ENCODE peak calls at places on chromosomes 6 and 20, in seven cellular contexts. V, R, D, J, U, T and Y are unnamed samples.

GRCh38 chr6:83429857-83430605 is 820 bp downstream of the ME1 start:
- DNase-seq in V (peak), R (peak), D (peak), J (peak), U (peak), T (peak), Y (peak)

GRCh38 chr6:29976588-29977424 is 34.5 kb downstream of the HLA-A start:
- DNase-seq in V (peak), R (peak), D (peak), J (peak), U (peak), T (peak), Y (peak)

GRCh38 chr6:1624071-1624847 is 14.5 kb downstream of the FOXC1 start:
- DNase-seq in V (peak), R (peak), D (no peak), J (no peak), U (no peak), T (no peak), Y (no peak)

GRCh38 chr6:158279615-158280014 is 32.6 kb upstream of the TULP4 start:
- DNase-seq in V (no peak), R (no peak), D (no peak), J (no peak), U (no peak), T (no peak), Y (no peak)

GRCh38 chr6:45427632-45428031 is 49.9 kb upstream of the SUPT3H start:
- DNase-seq in V (no peak), R (no peak), D (no peak), J (no peak), U (no peak), T (no peak), Y (no peak)

GRCh38 chr6:112971651-112972050 is 624.5 kb downstream of the RFPL4B start:
- DNase-seq in V (no peak), R (no peak), D (no peak), J (no peak), U (no peak), T (no peak), Y (no peak)

GRCh38 chr6:48117246-48117645 is 6.2 kb upstream of the PTCHD4 start:
- DNase-seq in V (no peak), R (no peak), D (no peak), J (no peak), U (no peak), T (no peak), Y (no peak)

GRCh38 chr6:118921084-118921483 is 13.9 kb downstream of the MCM9 start:
- DNase-seq in V (no peak), R (no peak), D (no peak), J (no peak), U (no peak), T (no peak), Y (no peak)

GRCh38 chr6:126625019-126625418 is 285.1 kb downstream of the CENPW start:
- DNase-seq in V (peak), R (no peak), D (no peak), J (no peak), U (peak), T (peak), Y (peak)

GRCh38 chr20:3995067-3995748 is 20.1 kb downstream of the RNF24 start:
- DNase-seq in V (no peak), R (no peak), D (no peak), J (no peak), U (peak), T (peak), Y (peak)

GRCh38 chr20:51184289-51184688 is 161.4 kb upstream of the KCNG1 start:
- DNase-seq in V (no peak), R (no peak), D (no peak), J (no peak), U (no peak), T (no peak), Y (no peak)

GRCh38 chr6:7238900-7239589 is 74.0 kb downstream of the SSR1 start:
- DNase-seq in V (peak), R (peak), D (peak), J (peak), U (peak), T (peak), Y (peak)

GRCh38 chr6:39228992-39229767 is at the start of gene KCNK5:
- DNase-seq in V (peak), R (peak), D (peak), J (peak), U (peak), T (peak), Y (peak)

GRCh38 chr20:20741067-20742045 is 28.9 kb upstream of the RALGAPA2 start:
- DNase-seq in V (no peak), R (no peak), D (no peak), J (no peak), U (no peak), T (no peak), Y (no peak)

GRCh38 chr6:3227363-3228045 is at the start of gene TUBB2B:
- DNase-seq in V (peak), R (peak), D (peak), J (no peak), U (no peak), T (no peak), Y (no peak)

GRCh38 chr6:56802570-56802969 is 152.3 kb upstream of the BEND6 start:
- DNase-seq in V (no peak), R (no peak), D (no peak), J (no peak), U (no peak), T (peak), Y (peak)

GRCh38 chr6:54525731-54526130 is 217.5 kb downstream of the TINAG start:
- DNase-seq in V (no peak), R (no peak), D (no peak), J (no peak), U (peak), T (peak), Y (peak)

GRCh38 chr6:146543940-146544661 is 468 bp downstream of the RAB32 start:
- DNase-seq in V (peak), R (peak), D (peak), J (peak), U (peak), T (peak), Y (peak)

GRCh38 chr6:136351518-136352106 is 62.0 kb upstream of the BCLAF1 start:
- DNase-seq in V (no peak), R (no peak), D (peak), J (no peak), U (no peak), T (no peak), Y (no peak)

GRCh38 chr6:35317483-35318199 is 20.0 kb downstream of the DEF6 start:
- DNase-seq in V (peak), R (no peak), D (peak), J (no peak), U (no peak), T (no peak), Y (no peak)

GRCh38 chr20:53917145-53918009 is 153.0 kb downstream of the BCAS1 start:
- DNase-seq in V (no peak), R (peak), D (no peak), J (peak), U (peak), T (peak), Y (no peak)

GRCh38 chr6:19812512-19813119 is 24.6 kb upstream of the ID4 start:
- DNase-seq in V (no peak), R (peak), D (no peak), J (peak), U (peak), T (peak), Y (peak)

GRCh38 chr20:42093542-42094440 is 475.6 kb upstream of the CHD6 start:
- DNase-seq in V (no peak), R (no peak), D (no peak), J (no peak), U (no peak), T (no peak), Y (no peak)

GRCh38 chr6:36239710-36240256 is 30.1 kb upstream of the PNPLA1 start:
- DNase-seq in V (no peak), R (no peak), D (no peak), J (no peak), U (no peak), T (no peak), Y (no peak)

GRCh38 chr6:130215526-130215925 is 7.2 kb downstream of the SAMD3 start:
- DNase-seq in V (no peak), R (no peak), D (peak), J (no peak), U (no peak), T (no peak), Y (no peak)

GRCh38 chr20:14142171-14142570 is 146.9 kb downstream of the MACROD2 start:
- DNase-seq in V (peak), R (peak), D (peak), J (peak), U (peak), T (peak), Y (peak)

GRCh38 chr6:143549630-143550268 is 38.2 kb upstream of the FUCA2 start:
- DNase-seq in V (no peak), R (peak), D (no peak), J (no peak), U (peak), T (no peak), Y (peak)

GRCh38 chr6:166430269-166430668 is 47.5 kb upstream of the MPC1 start:
- DNase-seq in V (no peak), R (no peak), D (no peak), J (no peak), U (no peak), T (no peak), Y (no peak)

GRCh38 chr20:9660236-9660868 is 146.0 kb downstream of the LAMP5 start:
- DNase-seq in V (peak), R (no peak), D (peak), J (no peak), U (peak), T (no peak), Y (peak)

GRCh38 chr20:3046677-3047462 is 1.0 kb downstream of the MRPS26 start:
- DNase-seq in V (no peak), R (no peak), D (peak), J (peak), U (peak), T (peak), Y (peak)

GRCh38 chr6:14274552-14275492 is 157.2 kb downstream of the CD83 start:
- DNase-seq in V (no peak), R (no peak), D (peak), J (no peak), U (peak), T (no peak), Y (peak)

GRCh38 chr6:21137708-21138358 is 455.7 kb upstream of the SOX4 start:
- DNase-seq in V (no peak), R (no peak), D (no peak), J (no peak), U (no peak), T (no peak), Y (no peak)

GRCh38 chr6:170404036-170404435 is 97.5 kb downstream of the FAM120B start:
- DNase-seq in V (no peak), R (no peak), D (no peak), J (no peak), U (no peak), T (no peak), Y (no peak)

GRCh38 chr6:117739869-117740268 is 64.6 kb downstream of the NUS1 start:
- DNase-seq in V (no peak), R (no peak), D (peak), J (no peak), U (no peak), T (no peak), Y (no peak)

GRCh38 chr6:93419304-93420162 is at the start of gene EPHA7:
- DNase-seq in V (peak), R (peak), D (peak), J (peak), U (peak), T (peak), Y (no peak)

GRCh38 chr6:168355716-168356522 is 36.3 kb upstream of the DACT2 start:
- DNase-seq in V (peak), R (no peak), D (peak), J (peak), U (no peak), T (peak), Y (peak)

GRCh38 chr6:118704911-118705310 is 53.5 kb upstream of the CEP85L start:
- DNase-seq in V (no peak), R (no peak), D (no peak), J (no peak), U (no peak), T (peak), Y (no peak)

GRCh38 chr6:152387091-152387490 is 250.1 kb downstream of the SYNE1 start:
- DNase-seq in V (no peak), R (no peak), D (no peak), J (no peak), U (no peak), T (no peak), Y (no peak)

DNA sequence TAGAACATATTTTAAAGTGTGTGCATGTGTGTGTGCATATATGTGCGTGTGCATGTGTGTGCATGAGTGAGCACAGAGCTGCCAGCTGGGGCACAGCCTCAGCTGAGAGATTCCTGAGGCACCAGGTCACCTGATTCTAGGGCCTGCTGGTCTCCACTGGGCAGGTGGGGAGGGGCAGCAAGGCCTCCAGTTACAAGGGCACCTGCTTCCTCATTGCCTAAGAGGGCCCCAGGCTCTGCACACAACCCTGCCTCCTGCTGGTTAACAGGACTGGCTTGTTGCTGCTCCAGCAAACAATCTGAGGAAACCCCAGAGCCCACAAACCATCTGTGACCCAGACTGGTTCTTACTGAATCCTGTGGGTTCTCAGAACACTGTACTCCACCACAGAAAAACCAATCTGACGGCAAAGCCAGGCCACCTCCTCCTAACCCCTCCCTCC is 22.9 kb upstream of the UBE2J1 start:
- DNase-seq in V (peak), R (peak), D (peak), J (peak), U (peak), T (no peak), Y (peak)
- TF ChIP-seq CTCF in V (no peak), R (peak), D (peak), J (peak), U (peak), T (peak), Y (no peak)

GRCh38 chr20:63863798-63864544 is 1.1 kb upstream of the TPD52L2 start:
- DNase-seq in V (peak), R (peak), D (peak), J (peak), U (peak), T (peak), Y (peak)
- TF ChIP-seq CTCF in V (peak), R (peak), D (peak), J (peak), U (peak), T (peak), Y (peak)

DNA sequence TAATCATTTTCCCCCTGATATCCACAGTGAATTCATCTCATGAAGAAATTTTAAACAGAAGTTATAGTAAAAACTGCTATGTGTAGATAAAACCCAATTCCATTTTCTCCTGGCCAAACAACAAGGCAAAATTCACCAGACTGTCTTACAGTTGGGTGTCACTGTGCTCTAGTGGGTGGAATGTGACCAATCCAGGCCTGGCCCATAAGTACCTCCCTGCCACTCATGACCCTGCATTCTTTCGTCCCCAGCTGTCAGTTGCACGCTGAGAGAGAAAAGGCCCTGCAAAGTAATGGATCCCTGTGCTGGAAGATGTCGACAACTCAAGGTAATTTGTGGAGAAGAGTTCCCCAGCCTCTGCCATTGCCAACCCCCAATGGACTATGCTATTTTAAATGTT is 92.7 kb upstream of the NRSN1 start:
- DNase-seq in V (peak), R (no peak), D (no peak), J (no peak), U (no peak), T (no peak), Y (no peak)
- TF ChIP-seq CTCF in V (no peak), R (no peak), D (no peak), J (no peak), U (no peak), T (no peak), Y (no peak)

GRCh38 chr6:138550346-138550767 is 51.1 kb upstream of the NHSL1 start:
- DNase-seq in V (no peak), R (no peak), D (no peak), J (no peak), U (no peak), T (no peak), Y (peak)
- TF ChIP-seq CTCF in V (no peak), R (no peak), D (no peak), J (no peak), U (no peak), T (no peak), Y (no peak)

DNA sequence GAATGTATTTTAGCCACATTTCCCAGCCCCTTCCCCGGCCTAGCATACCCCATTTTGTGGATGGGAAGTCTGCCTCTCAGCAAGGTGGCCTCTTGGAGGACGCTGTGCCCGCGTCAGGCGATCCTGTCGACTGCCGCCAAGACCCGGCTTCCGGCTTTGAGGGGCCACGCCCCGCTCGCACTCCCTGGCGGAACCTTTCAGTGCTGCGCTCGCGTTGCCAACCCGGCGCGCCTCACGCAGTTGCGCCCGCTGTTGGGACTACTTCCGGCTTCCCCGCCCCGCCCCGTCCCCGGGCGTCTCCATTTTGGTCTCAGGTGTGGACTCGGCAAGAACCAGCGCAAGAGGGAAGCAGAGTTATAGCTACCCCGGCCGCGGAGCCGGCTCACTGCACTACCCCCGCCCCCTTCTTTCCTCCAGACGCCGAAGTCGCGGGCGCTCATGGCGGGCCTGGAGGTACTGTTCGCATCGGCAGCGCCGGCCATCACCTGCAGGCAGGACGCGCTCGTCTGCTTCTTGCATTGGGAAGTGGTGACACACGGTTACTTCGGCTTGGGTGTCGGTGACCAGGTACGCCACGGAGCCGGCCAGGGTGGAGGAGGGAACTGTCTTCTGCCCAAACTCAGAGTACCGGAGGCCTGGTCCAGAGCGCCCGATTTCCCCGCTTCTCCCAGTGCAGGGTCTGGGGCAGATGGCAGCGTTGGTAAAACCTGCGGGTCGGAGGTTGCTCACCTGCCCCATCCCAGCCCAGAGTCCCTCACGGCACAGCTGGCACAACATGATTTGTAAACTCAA is at the start of gene PSMF1:
- DNase-seq in V (peak), R (peak), D (peak), J (peak), U (peak), T (peak), Y (peak)
- TF ChIP-seq CTCF in V (no peak), R (no peak), D (peak), J (peak), U (no peak), T (peak), Y (no peak)

DNA sequence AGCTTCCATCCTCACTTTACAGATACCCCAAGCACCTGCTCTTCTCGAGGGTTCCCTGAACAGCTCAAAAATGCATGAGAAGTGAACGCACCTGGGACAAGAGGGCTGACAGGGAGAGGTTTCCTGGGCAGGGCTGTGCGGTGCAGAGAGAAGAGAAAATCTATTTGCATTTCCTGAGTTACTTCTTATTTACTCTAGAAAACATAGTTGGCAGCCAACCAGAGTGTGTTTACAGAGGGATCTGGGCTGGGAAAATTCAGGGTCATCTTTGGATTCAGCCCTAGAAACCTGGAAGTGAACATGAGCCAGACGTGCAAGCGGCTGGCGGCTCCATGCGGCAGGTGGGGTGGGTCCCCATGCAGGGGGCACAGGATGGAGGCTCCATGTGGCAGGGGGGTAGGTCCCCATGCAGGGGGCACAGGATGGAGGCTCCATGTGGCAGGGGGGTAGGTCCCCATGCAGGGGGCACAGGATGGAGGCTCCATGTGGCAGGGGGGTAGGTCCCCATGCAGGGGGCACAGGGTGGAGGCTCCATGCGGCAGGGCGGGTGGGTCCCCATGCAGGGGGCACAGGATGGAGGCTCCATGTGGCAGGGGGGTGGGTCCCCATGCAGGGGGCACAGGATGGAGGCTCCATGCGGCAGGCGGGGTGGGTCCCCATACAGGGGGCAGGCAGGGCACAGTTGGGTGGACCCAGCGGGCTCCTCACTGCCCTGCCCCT is 342.0 kb downstream of the TAF4 start:
- DNase-seq in V (no peak), R (no peak), D (no peak), J (no peak), U (no peak), T (no peak), Y (no peak)
- TF ChIP-seq CTCF in V (no peak), R (no peak), D (no peak), J (no peak), U (no peak), T (no peak), Y (no peak)

DNA sequence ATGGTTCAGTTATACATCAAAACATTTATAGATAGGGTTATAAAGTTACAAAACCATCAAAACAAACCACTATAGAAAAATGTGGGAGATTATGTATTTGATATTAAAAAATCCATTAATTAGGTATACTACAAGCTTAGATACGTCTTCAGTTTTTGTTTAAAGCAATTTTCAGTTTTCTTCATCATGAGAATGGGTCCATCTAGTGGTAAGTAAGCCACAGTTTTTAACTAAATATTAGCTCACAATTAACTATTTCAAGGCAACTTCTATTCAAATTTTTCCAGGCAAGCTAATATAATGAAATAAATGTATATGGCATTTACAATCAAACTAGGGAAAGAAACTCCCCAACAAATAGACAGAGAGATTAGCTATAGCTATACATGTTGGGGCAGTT is 44.4 kb downstream of the RNGTT start:
- DNase-seq in V (no peak), R (no peak), D (no peak), J (no peak), U (no peak), T (no peak), Y (peak)
- TF ChIP-seq CTCF in V (no peak), R (no peak), D (peak), J (peak), U (peak), T (peak), Y (peak)